ENCODE peak calls at places on chromosome 16, in five cellular contexts. A, M, K, T and G are unnamed samples.

GRCh38 chr16:50820225-50820624 is 78.3 kb downstream of the CYLD start:
- DNase-seq in T (no peak), A (no peak), M (no peak), K (no peak), G (no peak)

GRCh38 chr16:12573730-12574383 is 229.8 kb downstream of the CPPED1 start:
- DNase-seq in A (peak; percentile 79), M (no peak), T (no peak), K (peak; percentile 71), G (no peak)

GRCh38 chr16:58732545-58733247 is 1.4 kb downstream of the GOT2 start:
- DNase-seq in A (peak; percentile 57), T (no peak), M (no peak), K (no peak), G (no peak)

GRCh38 chr16:74521691-74522090 is 85.2 kb downstream of the GLG1 start:
- DNase-seq in T (no peak), M (no peak), K (no peak), A (no peak), G (no peak)

GRCh38 chr16:75821117-75821516 is 94.8 kb upstream of the CPHXL start:
- DNase-seq in A (no peak), T (no peak), M (no peak), K (no peak), G (no peak)

GRCh38 chr16:15811778-15812750 is 44.8 kb downstream of the MYH11 start:
- DNase-seq in T (peak; percentile 41), K (peak; percentile 69), M (no peak), A (no peak), G (peak; percentile 86)

GRCh38 chr16:21083729-21084268 is 66.8 kb downstream of the DNAH3 start:
- DNase-seq in A (peak; percentile 45), T (peak; percentile 7), K (peak; percentile 52), M (peak; percentile 47), G (no peak)

GRCh38 chr16:74868501-74868900 is 93.9 kb upstream of the FA2H start:
- DNase-seq in A (no peak), K (no peak), M (no peak), T (no peak), G (no peak)

GRCh38 chr16:83066881-83067280 is 440.1 kb downstream of the CDH13 start:
- DNase-seq in M (no peak), T (no peak), A (no peak), K (no peak), G (no peak)

GRCh38 chr16:51665599-51665998 is 514.5 kb upstream of the SALL1 start:
- DNase-seq in A (no peak), M (no peak), K (no peak), T (no peak), G (no peak)

GRCh38 chr16:84868829-84869457 is 49.2 kb downstream of the CRISPLD2 start:
- DNase-seq in A (no peak), K (no peak), M (no peak), T (no peak), G (no peak)

GRCh38 chr16:17412221-17412620 is 58.5 kb downstream of the XYLT1 start:
- DNase-seq in T (no peak), K (no peak), A (no peak), M (no peak), G (no peak)

GRCh38 chr16:85243312-85243711 is 131.0 kb upstream of the CIBAR2 start:
- DNase-seq in A (no peak), M (no peak), K (no peak), T (no peak), G (no peak)

GRCh38 chr16:55501549-55502322 is 7.1 kb upstream of the LPCAT2 start:
- DNase-seq in M (no peak), T (no peak), A (peak; percentile 24), K (no peak), G (no peak)

GRCh38 chr16:49811630-49812334 is 44.1 kb downstream of the ZNF423 start:
- DNase-seq in M (no peak), A (no peak), T (no peak), K (no peak), G (no peak)

GRCh38 chr16:50153648-50154368 is 702 bp downstream of the TENT4B start:
- DNase-seq in A (peak; percentile 56), M (peak; percentile 72), K (no peak), T (no peak), G (no peak)

GRCh38 chr16:17696696-17697095 is 225.9 kb upstream of the XYLT1 start:
- DNase-seq in T (no peak), K (no peak), A (no peak), M (no peak), G (no peak)

GRCh38 chr16:57844416-57845030 is 42.2 kb upstream of the KIFC3 start:
- DNase-seq in K (no peak), M (no peak), T (no peak), A (no peak), G (no peak)

GRCh38 chr16:50038756-50039529 is 13.9 kb downstream of the CNEP1R1 start:
- DNase-seq in T (no peak), M (no peak), A (no peak), K (no peak), G (no peak)

GRCh38 chr16:4200000-4200780 is 41.7 kb downstream of the SRL start:
- DNase-seq in K (peak; percentile 72), A (no peak), M (peak; percentile 78), T (no peak), G (no peak)

GRCh38 chr16:9847146-9847545 is 335.1 kb downstream of the GRIN2A start:
- DNase-seq in M (no peak), T (no peak), K (no peak), A (no peak), G (no peak)

DNA sequence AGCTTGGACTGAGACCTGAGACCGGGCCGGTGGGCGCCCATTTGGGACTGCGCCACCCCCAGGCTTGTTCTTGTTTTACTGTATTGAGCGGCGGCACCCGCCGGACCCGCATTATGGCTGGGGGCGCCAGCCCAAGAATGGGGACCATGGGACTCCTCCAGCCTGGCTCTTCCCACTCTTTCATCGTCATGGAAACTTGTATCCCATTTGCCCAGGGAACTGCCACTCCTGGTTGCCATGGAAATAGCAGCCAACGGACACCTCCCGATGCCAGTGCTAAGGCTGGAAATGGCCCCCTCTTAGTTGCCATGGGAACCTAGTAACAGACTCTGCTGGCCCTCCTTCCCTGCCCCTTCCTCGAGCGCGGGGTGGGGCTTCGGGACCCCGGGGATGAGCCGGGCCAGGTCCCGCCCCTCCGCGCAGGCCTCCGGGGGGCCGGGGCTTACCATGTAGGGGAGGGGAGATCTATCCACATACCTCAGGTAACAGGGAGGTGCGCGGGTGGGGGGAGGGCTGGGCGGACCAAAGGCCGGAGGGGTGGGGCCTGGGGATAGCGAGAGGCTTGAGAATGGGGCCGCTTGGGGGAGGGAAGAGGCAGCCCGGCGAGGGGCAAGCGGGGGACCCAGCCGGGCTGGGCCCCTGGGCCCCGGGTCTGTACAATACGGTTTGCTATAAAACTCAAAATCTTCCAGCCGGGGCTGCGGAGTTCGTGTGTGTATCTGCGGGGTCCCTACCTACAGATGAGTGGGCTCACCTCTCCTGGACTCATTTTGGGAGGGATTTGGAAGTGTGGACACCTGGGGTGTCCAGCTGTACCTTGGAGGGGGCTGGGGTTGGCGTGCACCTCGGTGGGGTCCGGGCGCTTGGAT is 547 bp upstream of the ORAI3 start:
- DNase-seq in K (peak; percentile 98), A (peak; percentile 59), M (peak; percentile 96), T (peak; percentile 84), G (peak; percentile 79)
- TF ChIP-seq CTCF in K (no peak), A (no peak), M (no peak), T (no peak), G (no peak)

DNA sequence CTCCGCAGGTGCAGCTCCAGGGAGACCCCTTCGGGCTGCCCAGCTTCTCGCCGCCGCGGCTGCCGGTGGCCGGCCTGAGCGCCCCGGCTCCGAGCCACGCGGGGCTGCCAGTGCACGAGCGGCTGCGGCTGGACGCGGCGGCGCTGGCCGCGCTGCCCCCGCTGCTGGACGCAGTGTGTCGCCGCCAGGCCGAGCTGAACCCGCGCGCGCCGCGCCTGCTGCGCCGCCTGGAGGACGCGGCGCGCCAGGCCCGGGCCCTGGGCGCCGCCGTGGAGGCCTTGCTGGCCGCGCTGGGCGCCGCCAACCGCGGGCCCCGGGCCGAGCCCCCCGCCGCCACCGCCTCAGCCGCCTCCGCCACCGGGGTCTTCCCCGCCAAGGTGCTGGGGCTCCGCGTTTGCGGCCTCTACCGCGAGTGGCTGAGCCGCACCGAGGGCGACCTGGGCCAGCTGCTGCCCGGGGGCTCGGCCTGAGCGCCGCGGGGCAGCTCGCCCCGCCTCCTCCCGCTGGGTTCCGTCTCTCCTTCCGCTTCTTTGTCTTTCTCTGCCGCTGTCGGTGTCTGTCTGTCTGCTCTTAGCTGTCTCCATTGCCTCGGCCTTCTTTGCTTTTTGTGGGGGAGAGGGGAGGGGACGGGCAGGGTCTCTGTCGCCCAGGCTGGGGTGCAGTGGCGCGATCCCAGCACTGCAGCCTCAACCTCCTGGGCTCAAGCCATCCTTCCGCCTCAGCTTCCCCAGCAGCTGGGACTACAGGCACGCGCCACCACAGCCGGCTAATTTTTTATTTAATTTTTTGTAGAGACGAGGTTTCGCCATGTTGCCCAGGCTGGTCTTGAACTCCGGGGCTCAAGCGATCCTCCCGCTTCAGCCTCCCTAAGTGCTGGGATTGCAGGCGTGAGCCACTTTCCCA is 5.9 kb downstream of the CTF1 start:
- DNase-seq in A (peak; percentile 90), T (no peak), K (peak; percentile 77), M (peak; percentile 80), G (no peak)
- TF ChIP-seq CTCF in A (peak; percentile 77), T (peak; percentile 13), K (peak; percentile 79), M (peak; percentile 35), G (peak; percentile 7)

GRCh38 chr16:73206306-73206705 is 158.4 kb upstream of the ZFHX3 start:
- DNase-seq in K (no peak), M (no peak), T (no peak), A (no peak), G (no peak)
- TF ChIP-seq CTCF in K (no peak), M (no peak), T (no peak), A (no peak), G (no peak)

DNA sequence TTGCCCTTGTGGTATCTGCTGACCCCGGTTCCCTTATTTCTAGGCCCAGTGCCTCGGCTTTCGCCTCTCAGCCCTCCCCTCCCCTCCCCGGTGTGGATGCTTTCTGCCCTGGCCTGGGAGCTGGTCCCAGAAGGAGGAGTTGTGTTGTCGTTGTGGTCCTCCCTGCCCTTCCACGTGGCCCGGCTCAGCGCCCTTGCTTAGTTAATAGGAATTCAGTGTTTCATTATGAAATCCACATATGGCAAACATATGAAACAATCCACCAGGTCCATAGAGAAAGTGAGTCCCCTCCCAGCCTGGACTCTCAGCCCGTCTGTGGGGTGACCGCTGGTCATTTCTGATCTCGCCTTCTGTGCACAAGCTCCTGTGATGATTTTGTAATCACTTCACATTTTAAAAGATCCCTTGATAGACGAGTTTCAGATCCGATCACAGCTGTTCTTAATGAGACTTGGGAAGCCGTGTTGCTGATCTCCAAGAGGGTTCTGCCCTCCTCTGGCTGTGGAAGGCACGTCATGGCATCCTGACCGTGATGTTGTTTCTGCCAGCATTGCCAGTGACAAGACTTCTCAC is 112.1 kb downstream of the BANP start:
- DNase-seq in A (no peak), T (no peak), M (no peak), K (no peak), G (peak; percentile 59)
- TF ChIP-seq CTCF in A (no peak), T (peak; percentile 20), M (peak; percentile 35), K (no peak), G (peak; percentile 59)

DNA sequence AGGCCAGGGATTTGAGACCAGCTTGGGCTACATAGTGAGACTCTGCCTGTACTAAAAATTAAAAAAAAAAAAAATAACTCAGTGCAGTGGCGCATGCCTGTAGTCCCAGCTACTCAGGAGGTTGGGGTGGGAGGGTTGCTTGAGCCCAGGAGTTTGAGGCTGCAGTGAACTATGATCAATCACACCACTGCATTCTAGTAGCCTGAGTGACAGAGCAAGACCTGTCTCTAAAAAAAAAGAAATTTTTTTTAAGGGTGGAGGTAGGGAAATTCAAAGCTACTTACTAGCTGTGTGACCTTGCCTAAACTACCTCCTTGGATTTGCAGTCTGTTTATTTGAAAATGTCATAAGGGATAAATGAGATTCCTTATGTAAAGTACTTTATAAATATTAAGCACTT is 3.3 kb upstream of the SMPD3 start:
- DNase-seq in M (no peak), K (no peak), A (no peak), T (no peak), G (no peak)
- TF ChIP-seq CTCF in M (no peak), K (no peak), A (no peak), T (no peak), G (no peak)

GRCh38 chr16:2500634-2500936 is 13.2 kb upstream of the ATP6V0C start:
- DNase-seq in K (no peak), M (no peak), A (no peak), T (no peak), G (no peak)
- TF ChIP-seq CTCF in K (no peak), M (no peak), A (no peak), T (no peak), G (no peak)